ENCODE peak calls at places on chromosomes 1 and 21, in four cellular contexts. P is dermis microvascular lymphatic vessel endothelial cell, W is substantia nigra, J is NCI-H774. E is an unnamed sample.

GRCh38 chr1:186454996-186455395 is 5.9 kb downstream of the PDC start:
- DNase-seq in J (no peak), W (no peak), P (no peak), E (no peak)

GRCh38 chr1:154778944-154779343 is 91.1 kb downstream of the KCNN3 start:
- DNase-seq in J (no peak), W (no peak), P (no peak), E (no peak)

GRCh38 chr1:231557898-231558710 is 29.6 kb downstream of the TSNAX start:
- DNase-seq in W (no peak), P (no peak), J (no peak), E (no peak)

GRCh38 chr1:14543191-14543849 is 55.2 kb upstream of the KAZN start:
- DNase-seq in P (no peak), J (no peak), W (no peak), E (no peak)

GRCh38 chr1:202923533-202923932 is 3.5 kb downstream of the KLHL12 start:
- DNase-seq in W (no peak), J (no peak), P (no peak), E (no peak)

GRCh38 chr1:207888647-207889046 is 22.3 kb downstream of the CD34 start:
- DNase-seq in P (no peak), J (no peak), W (no peak), E (no peak)

GRCh38 chr1:39297534-39297933 is 93.0 kb downstream of the MACF1 start:
- DNase-seq in W (no peak), P (no peak), J (no peak), E (no peak)

GRCh38 chr21:36792505-36792967 is 93.6 kb downstream of the SIM2 start:
- DNase-seq in P (no peak), J (no peak), W (no peak), E (peak)

GRCh38 chr1:240486596-240486995 is 125.4 kb downstream of the GREM2 start:
- DNase-seq in P (no peak), J (no peak), W (no peak), E (no peak)

GRCh38 chr1:47998396-47998990 is 1.3 kb upstream of the TRABD2B start:
- DNase-seq in W (no peak), P (no peak), J (no peak), E (peak)

GRCh38 chr21:42209801-42210479 is 9.0 kb upstream of the ABCG1 start:
- DNase-seq in P (no peak), J (no peak), W (no peak), E (no peak)

GRCh38 chr1:81876901-81877750 is 76.4 kb downstream of the ADGRL2 start:
- DNase-seq in P (no peak), W (no peak), J (no peak), E (no peak)

GRCh38 chr1:148353461-148354283 is 129.4 kb downstream of the PPIAL4G start:
- DNase-seq in P (no peak), J (peak), W (no peak), E (no peak)

GRCh38 chr1:47635597-47635996 is 197.8 kb downstream of the FOXD2 start:
- DNase-seq in J (no peak), P (no peak), W (no peak), E (no peak)

GRCh38 chr1:98188769-98189168 is 267.9 kb upstream of the DPYD start:
- DNase-seq in J (no peak), P (no peak), W (no peak), E (no peak)

GRCh38 chr1:172125812-172126430 is 284.6 kb downstream of the DNM3 start:
- DNase-seq in W (no peak), J (no peak), P (no peak), E (no peak)

GRCh38 chr1:75708910-75709309 is 15.6 kb upstream of the ACADM start:
- DNase-seq in P (no peak), J (no peak), W (no peak), E (no peak)

GRCh38 chr1:228900099-228900965 is 165.1 kb downstream of the RHOU start:
- DNase-seq in J (no peak), P (peak), W (no peak), E (no peak)

GRCh38 chr1:152047607-152047953 is 10.8 kb upstream of the S100A11 start:
- DNase-seq in W (no peak), P (peak), J (no peak), E (peak)

GRCh38 chr21:17513214-17514123 is 626 bp downstream of the CXADR start:
- DNase-seq in J (peak), P (no peak), W (peak), E (no peak)